ENCODE peak calls at places on chromosomes 11 and 22, in six cellular contexts. One of them, this sample, is unnamed.

GRCh38 chr11:111382451-111382850 is 3.4 kb upstream of the POU2AF1 start:
- DNase-seq in germinal center: no peak
- DNase-seq in fibroblast of lung: no peak
- DNase-seq in C1 segment of cervical spinal cord: no peak
- DNase-seq in stimulated activated naive CD4-positive, alpha-beta T cell treated with Interleukin-2 at 50 U/mL for 16 hours: no peak
- DNase-seq in body of pancreas: no peak
- DNase-seq in this sample: no peak

GRCh38 chr11:117717485-117718314 is 79.3 kb downstream of the DSCAML1 start:
- DNase-seq in germinal center: no peak
- DNase-seq in fibroblast of lung: no peak
- DNase-seq in C1 segment of cervical spinal cord: peak
- DNase-seq in stimulated activated naive CD4-positive, alpha-beta T cell treated with Interleukin-2 at 50 U/mL for 16 hours: no peak
- DNase-seq in body of pancreas: peak
- DNase-seq in this sample: no peak

GRCh38 chr11:68835749-68836148 is 6.0 kb downstream of the CPT1A start:
- DNase-seq in germinal center: no peak
- DNase-seq in fibroblast of lung: no peak
- DNase-seq in C1 segment of cervical spinal cord: no peak
- DNase-seq in stimulated activated naive CD4-positive, alpha-beta T cell treated with Interleukin-2 at 50 U/mL for 16 hours: no peak
- DNase-seq in body of pancreas: no peak
- DNase-seq in this sample: no peak

GRCh38 chr22:46635756-46636155 is 15.6 kb downstream of the GRAMD4 start:
- DNase-seq in germinal center: no peak
- DNase-seq in fibroblast of lung: no peak
- DNase-seq in C1 segment of cervical spinal cord: no peak
- DNase-seq in stimulated activated naive CD4-positive, alpha-beta T cell treated with Interleukin-2 at 50 U/mL for 16 hours: no peak
- DNase-seq in body of pancreas: no peak
- DNase-seq in this sample: no peak

GRCh38 chr22:46262449-46263207 is 515 bp downstream of the PKDREJ start:
- DNase-seq in germinal center: peak
- DNase-seq in fibroblast of lung: peak
- DNase-seq in C1 segment of cervical spinal cord: peak
- DNase-seq in stimulated activated naive CD4-positive, alpha-beta T cell treated with Interleukin-2 at 50 U/mL for 16 hours: no peak
- DNase-seq in body of pancreas: peak
- DNase-seq in this sample: no peak

GRCh38 chr11:117062503-117062902 is 35.7 kb downstream of the SIK3 start:
- DNase-seq in germinal center: no peak
- DNase-seq in fibroblast of lung: no peak
- DNase-seq in C1 segment of cervical spinal cord: no peak
- DNase-seq in stimulated activated naive CD4-positive, alpha-beta T cell treated with Interleukin-2 at 50 U/mL for 16 hours: no peak
- DNase-seq in body of pancreas: no peak
- DNase-seq in this sample: no peak

GRCh38 chr11:75668508-75669297 is at the start of gene MAP6:
- DNase-seq in germinal center: peak
- DNase-seq in fibroblast of lung: peak
- DNase-seq in C1 segment of cervical spinal cord: peak
- DNase-seq in stimulated activated naive CD4-positive, alpha-beta T cell treated with Interleukin-2 at 50 U/mL for 16 hours: no peak
- DNase-seq in body of pancreas: no peak
- DNase-seq in this sample: no peak

GRCh38 chr11:45890886-45891550 is 5.6 kb downstream of the MAPK8IP1 start:
- DNase-seq in germinal center: no peak
- DNase-seq in fibroblast of lung: no peak
- DNase-seq in C1 segment of cervical spinal cord: no peak
- DNase-seq in stimulated activated naive CD4-positive, alpha-beta T cell treated with Interleukin-2 at 50 U/mL for 16 hours: no peak
- DNase-seq in body of pancreas: no peak
- DNase-seq in this sample: no peak

GRCh38 chr11:74319139-74319538 is 7.7 kb upstream of the P4HA3 start:
- DNase-seq in germinal center: no peak
- DNase-seq in fibroblast of lung: peak
- DNase-seq in C1 segment of cervical spinal cord: no peak
- DNase-seq in stimulated activated naive CD4-positive, alpha-beta T cell treated with Interleukin-2 at 50 U/mL for 16 hours: no peak
- DNase-seq in body of pancreas: no peak
- DNase-seq in this sample: peak

GRCh38 chr22:25054943-25055511 is 102.5 kb downstream of the KIAA1671 start:
- DNase-seq in germinal center: no peak
- DNase-seq in fibroblast of lung: peak
- DNase-seq in C1 segment of cervical spinal cord: no peak
- DNase-seq in stimulated activated naive CD4-positive, alpha-beta T cell treated with Interleukin-2 at 50 U/mL for 16 hours: peak
- DNase-seq in body of pancreas: no peak
- DNase-seq in this sample: no peak

GRCh38 chr22:44616882-44617655 is 84.9 kb upstream of the PRR5 start:
- DNase-seq in germinal center: no peak
- DNase-seq in fibroblast of lung: no peak
- DNase-seq in C1 segment of cervical spinal cord: no peak
- DNase-seq in stimulated activated naive CD4-positive, alpha-beta T cell treated with Interleukin-2 at 50 U/mL for 16 hours: no peak
- DNase-seq in body of pancreas: no peak
- DNase-seq in this sample: no peak

GRCh38 chr11:114762437-114762836 is 84.1 kb downstream of the NXPE2 start:
- DNase-seq in germinal center: no peak
- DNase-seq in fibroblast of lung: peak
- DNase-seq in C1 segment of cervical spinal cord: peak
- DNase-seq in stimulated activated naive CD4-positive, alpha-beta T cell treated with Interleukin-2 at 50 U/mL for 16 hours: no peak
- DNase-seq in body of pancreas: peak
- DNase-seq in this sample: peak

GRCh38 chr11:19743622-19744021 is 31.0 kb downstream of the NAV2 start:
- DNase-seq in germinal center: no peak
- DNase-seq in fibroblast of lung: no peak
- DNase-seq in C1 segment of cervical spinal cord: no peak
- DNase-seq in stimulated activated naive CD4-positive, alpha-beta T cell treated with Interleukin-2 at 50 U/mL for 16 hours: no peak
- DNase-seq in body of pancreas: no peak
- DNase-seq in this sample: no peak

GRCh38 chr22:36874309-36874696 is 13.5 kb downstream of the NCF4 start:
- DNase-seq in germinal center: no peak
- DNase-seq in fibroblast of lung: no peak
- DNase-seq in C1 segment of cervical spinal cord: no peak
- DNase-seq in stimulated activated naive CD4-positive, alpha-beta T cell treated with Interleukin-2 at 50 U/mL for 16 hours: no peak
- DNase-seq in body of pancreas: no peak
- DNase-seq in this sample: no peak

GRCh38 chr11:108069947-108070346 is 51.4 kb upstream of the ACAT1 start:
- DNase-seq in germinal center: no peak
- DNase-seq in fibroblast of lung: peak
- DNase-seq in C1 segment of cervical spinal cord: no peak
- DNase-seq in stimulated activated naive CD4-positive, alpha-beta T cell treated with Interleukin-2 at 50 U/mL for 16 hours: no peak
- DNase-seq in body of pancreas: no peak
- DNase-seq in this sample: peak

GRCh38 chr22:37896939-37897338 is 9.2 kb upstream of the MICALL1 start:
- DNase-seq in germinal center: no peak
- DNase-seq in fibroblast of lung: no peak
- DNase-seq in C1 segment of cervical spinal cord: no peak
- DNase-seq in stimulated activated naive CD4-positive, alpha-beta T cell treated with Interleukin-2 at 50 U/mL for 16 hours: no peak
- DNase-seq in body of pancreas: no peak
- DNase-seq in this sample: no peak

GRCh38 chr22:24731786-24732185 is 42.7 kb downstream of the PIWIL3 start:
- DNase-seq in germinal center: no peak
- DNase-seq in fibroblast of lung: no peak
- DNase-seq in C1 segment of cervical spinal cord: no peak
- DNase-seq in stimulated activated naive CD4-positive, alpha-beta T cell treated with Interleukin-2 at 50 U/mL for 16 hours: no peak
- DNase-seq in body of pancreas: no peak
- DNase-seq in this sample: no peak

GRCh38 chr11:32312865-32313403 is 122.4 kb downstream of the WT1 start:
- DNase-seq in germinal center: peak
- DNase-seq in fibroblast of lung: peak
- DNase-seq in C1 segment of cervical spinal cord: no peak
- DNase-seq in stimulated activated naive CD4-positive, alpha-beta T cell treated with Interleukin-2 at 50 U/mL for 16 hours: no peak
- DNase-seq in body of pancreas: peak
- DNase-seq in this sample: peak

GRCh38 chr11:64148200-64148916 is 17.6 kb downstream of the MACROD1 start:
- DNase-seq in germinal center: peak
- DNase-seq in fibroblast of lung: peak
- DNase-seq in C1 segment of cervical spinal cord: peak
- DNase-seq in stimulated activated naive CD4-positive, alpha-beta T cell treated with Interleukin-2 at 50 U/mL for 16 hours: peak
- DNase-seq in body of pancreas: peak
- DNase-seq in this sample: peak

GRCh38 chr11:84899134-84899533 is 728.0 kb downstream of the DLG2 start:
- DNase-seq in germinal center: no peak
- DNase-seq in fibroblast of lung: peak
- DNase-seq in C1 segment of cervical spinal cord: no peak
- DNase-seq in stimulated activated naive CD4-positive, alpha-beta T cell treated with Interleukin-2 at 50 U/mL for 16 hours: no peak
- DNase-seq in body of pancreas: no peak
- DNase-seq in this sample: no peak

GRCh38 chr11:27213232-27213660 is 149.8 kb downstream of the CCDC34 start:
- DNase-seq in germinal center: no peak
- DNase-seq in fibroblast of lung: peak
- DNase-seq in C1 segment of cervical spinal cord: no peak
- DNase-seq in stimulated activated naive CD4-positive, alpha-beta T cell treated with Interleukin-2 at 50 U/mL for 16 hours: no peak
- DNase-seq in body of pancreas: peak
- DNase-seq in this sample: peak

GRCh38 chr11:99066609-99067008 is 45.9 kb downstream of the CNTN5 start:
- DNase-seq in germinal center: no peak
- DNase-seq in fibroblast of lung: no peak
- DNase-seq in C1 segment of cervical spinal cord: no peak
- DNase-seq in stimulated activated naive CD4-positive, alpha-beta T cell treated with Interleukin-2 at 50 U/mL for 16 hours: no peak
- DNase-seq in body of pancreas: no peak
- DNase-seq in this sample: no peak

GRCh38 chr22:30655532-30655931 is 12.1 kb downstream of the DUSP18 start:
- DNase-seq in germinal center: no peak
- DNase-seq in fibroblast of lung: no peak
- DNase-seq in C1 segment of cervical spinal cord: no peak
- DNase-seq in stimulated activated naive CD4-positive, alpha-beta T cell treated with Interleukin-2 at 50 U/mL for 16 hours: no peak
- DNase-seq in body of pancreas: no peak
- DNase-seq in this sample: no peak

GRCh38 chr11:76598426-76598839 is 72.1 kb downstream of the LRRC32 start:
- DNase-seq in germinal center: peak
- DNase-seq in fibroblast of lung: peak
- DNase-seq in C1 segment of cervical spinal cord: no peak
- DNase-seq in stimulated activated naive CD4-positive, alpha-beta T cell treated with Interleukin-2 at 50 U/mL for 16 hours: no peak
- DNase-seq in body of pancreas: no peak
- DNase-seq in this sample: peak